ENCODE peak calls at places on chromosome 21, in seven cellular contexts. K is uterus, B is fibroblast of pulmonary artery, A is neural progenitor cell, T is mammary epithelial cell, N is AG04450, Z is lower lobe of right lung. O is an unnamed sample.

GRCh38 chr21:39602076-39602689 is 10.6 kb upstream of the B3GALT5 start:
- DNase-seq in B (no peak), K (no peak), T (no peak), N (no peak), Z (no peak), A (no peak), O (no peak)

GRCh38 chr21:16169102-16169511 is 439.3 kb downstream of the USP25 start:
- DNase-seq in A (no peak), N (no peak), Z (no peak), K (no peak), B (peak), T (no peak), O (no peak)

GRCh38 chr21:15276243-15276642 is 211.4 kb upstream of the NRIP1 start:
- DNase-seq in B (peak), A (no peak), Z (no peak), N (no peak), K (no peak), T (no peak), O (no peak)

GRCh38 chr21:29504751-29505321 is 206.1 kb downstream of the BACH1 start:
- DNase-seq in T (peak), A (no peak), N (peak), B (peak), Z (no peak), K (no peak), O (no peak)

GRCh38 chr21:25161571-25161970 is 445.7 kb downstream of the MRPL39 start:
- DNase-seq in B (no peak), K (no peak), T (no peak), Z (no peak), N (no peak), A (no peak), O (no peak)

GRCh38 chr21:46634966-46635323 is 529 bp upstream of the PRMT2 start:
- DNase-seq in T (peak), K (peak), A (peak), B (peak), Z (peak), N (peak), O (peak)

GRCh38 chr21:28235169-28235892 is 757.3 kb downstream of the LTN1 start:
- DNase-seq in N (no peak), Z (peak), T (no peak), A (no peak), K (no peak), B (peak), O (peak)

GRCh38 chr21:39430954-39431353 is 14.6 kb downstream of the LCA5L start:
- DNase-seq in Z (no peak), N (no peak), B (no peak), A (no peak), T (no peak), K (no peak), O (no peak)

GRCh38 chr21:15992171-15992570 is 262.4 kb downstream of the USP25 start:
- DNase-seq in K (no peak), N (no peak), A (no peak), B (no peak), Z (no peak), T (no peak), O (no peak)

GRCh38 chr21:46113497-46114176 is 15.7 kb downstream of the COL6A2 start:
- DNase-seq in K (no peak), A (no peak), Z (no peak), B (no peak), N (no peak), T (no peak), O (no peak)

GRCh38 chr21:38985423-38986378 is 180.0 kb downstream of the ETS2 start:
- DNase-seq in Z (peak), N (peak), K (peak), A (no peak), T (peak), B (peak), O (no peak)

GRCh38 chr21:15005391-15005790 is 59.4 kb downstream of the NRIP1 start:
- DNase-seq in K (peak), N (no peak), T (no peak), B (no peak), A (peak), Z (no peak), O (no peak)

GRCh38 chr21:29114765-29115164 is 15.7 kb upstream of the MAP3K7CL start:
- DNase-seq in K (no peak), Z (no peak), B (peak), N (peak), T (peak), A (peak), O (no peak)

GRCh38 chr21:36250423-36251075 is 69.4 kb upstream of the MORC3 start:
- DNase-seq in B (no peak), A (peak), K (no peak), T (no peak), Z (no peak), N (no peak), O (no peak)

GRCh38 chr21:17819878-17820232 is 699 bp upstream of the C21orf91 start:
- DNase-seq in T (no peak), N (peak), B (no peak), Z (no peak), K (no peak), A (no peak), O (peak)

GRCh38 chr21:18151046-18151445 is 93.6 kb upstream of the CHODL start:
- DNase-seq in K (no peak), B (no peak), N (no peak), A (no peak), T (no peak), Z (no peak), O (no peak)

GRCh38 chr21:39885119-39885848 is 18.0 kb downstream of the PCP4 start:
- DNase-seq in K (peak), N (no peak), T (no peak), B (no peak), Z (no peak), A (peak), O (no peak)

DNA sequence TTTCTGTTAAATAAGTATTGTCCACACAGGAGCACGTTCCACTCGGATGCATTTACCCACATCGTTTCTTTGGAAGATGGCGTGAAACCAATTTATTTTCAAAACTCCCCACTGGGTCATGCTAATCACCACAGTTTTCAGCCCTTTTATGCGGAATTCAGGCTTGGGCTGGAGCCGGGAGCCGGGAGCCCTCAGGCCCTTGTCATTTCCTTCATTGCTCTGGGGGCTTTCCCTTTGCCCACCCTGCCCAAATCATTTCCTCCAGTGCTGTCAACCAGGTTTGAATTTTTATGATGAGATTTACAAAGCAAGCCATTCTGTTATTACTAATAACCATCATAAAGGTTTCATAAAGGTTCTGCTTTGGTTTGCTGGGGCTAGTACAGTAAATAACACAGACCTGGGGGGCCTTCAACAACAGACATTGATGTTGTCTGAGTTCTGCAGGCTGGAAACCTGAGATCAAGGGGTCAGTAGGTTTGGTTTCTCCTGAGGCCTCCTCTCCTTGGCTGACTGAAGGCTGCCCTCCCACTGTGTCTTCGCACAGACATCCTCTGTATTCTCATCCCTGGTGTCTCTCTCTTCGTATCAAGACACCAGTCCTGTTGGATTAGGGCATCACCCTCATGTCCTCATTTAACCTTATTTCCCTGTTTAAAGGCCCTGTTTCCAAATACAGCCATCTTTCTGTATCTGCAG is 37.1 kb downstream of the HUNK start:
- DNase-seq in T (no peak), Z (no peak), B (no peak), K (no peak), N (no peak), A (peak), O (no peak)
- TF ChIP-seq CTCF in T (no peak), Z (no peak), B (no peak), K (no peak), N (no peak), A (no peak), O (no peak)

GRCh38 chr21:44954281-44954771 is 14.5 kb downstream of the SLX9 start:
- DNase-seq in B (no peak), A (no peak), N (no peak), K (no peak), Z (peak), T (no peak), O (no peak)

GRCh38 chr21:44952929-44953627 is 13.2 kb downstream of the SLX9 start:
- DNase-seq in B (no peak), N (no peak), T (no peak), Z (peak), A (no peak), K (no peak), O (no peak)

GRCh38 chr21:44955141-44955802 is 15.4 kb downstream of the SLX9 start:
- DNase-seq in T (no peak), K (no peak), A (no peak), Z (peak), B (no peak), N (no peak), O (no peak)

GRCh38 chr21:44952116-44952928 is 12.5 kb downstream of the SLX9 start:
- DNase-seq in N (no peak), K (no peak), B (no peak), Z (peak), A (no peak), T (no peak), O (no peak)

GRCh38 chr21:44953628-44954021 is 13.8 kb downstream of the SLX9 start:
- DNase-seq in T (no peak), Z (peak), K (no peak), B (no peak), A (no peak), N (no peak), O (no peak)
- TF ChIP-seq CTCF in T (no peak), Z (no peak), K (no peak), B (no peak), A (no peak), N (no peak), O (no peak)

GRCh38 chr21:42534361-42534900 is 20.8 kb downstream of the SLC37A1 start:
- DNase-seq in K (no peak), Z (peak), A (no peak), T (no peak), N (no peak), B (no peak), O (peak)
- TF ChIP-seq CTCF in K (no peak), Z (no peak), A (no peak), T (no peak), N (no peak), B (no peak), O (no peak)

DNA sequence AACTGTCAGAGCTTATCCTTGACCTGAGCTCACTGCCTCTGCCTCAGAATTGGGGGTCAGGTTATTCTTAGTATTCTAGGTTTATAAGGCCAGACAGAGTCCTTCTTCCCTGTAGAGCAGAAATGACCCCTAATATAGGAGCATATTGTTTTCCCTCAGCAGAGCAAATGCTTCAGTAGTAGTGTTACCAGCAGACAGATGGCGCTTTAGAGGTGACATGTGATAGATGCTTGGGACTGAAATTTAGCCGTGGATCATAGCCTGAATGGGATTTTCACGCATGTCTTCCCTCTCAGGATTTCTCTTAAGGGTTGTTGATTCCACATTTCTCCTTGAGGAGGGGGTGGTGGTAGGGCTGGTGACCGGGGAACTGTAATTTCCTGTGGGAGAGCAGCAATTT is 24.5 kb downstream of the ADARB1 start:
- DNase-seq in B (peak), A (peak), T (no peak), Z (no peak), N (no peak), K (no peak), O (no peak)
- TF ChIP-seq CTCF in B (peak), A (peak), T (peak), Z (peak), N (peak), K (no peak), O (peak)

GRCh38 chr21:44376606-44377005 is 23.2 kb downstream of the TRPM2 start:
- DNase-seq in K (no peak), Z (no peak), B (no peak), A (no peak), T (no peak), N (no peak), O (no peak)

GRCh38 chr21:44377201-44377921 is 23.9 kb downstream of the TRPM2 start:
- DNase-seq in K (no peak), N (no peak), T (peak), Z (no peak), B (no peak), A (peak), O (no peak)

GRCh38 chr21:44375686-44376320 is 22.4 kb downstream of the TRPM2 start:
- DNase-seq in K (no peak), N (no peak), A (no peak), T (no peak), B (no peak), Z (no peak), O (peak)

GRCh38 chr21:44374601-44375280 is 21.3 kb downstream of the TRPM2 start:
- DNase-seq in Z (no peak), B (no peak), N (no peak), A (no peak), K (no peak), T (no peak), O (no peak)

GRCh38 chr21:44375281-44375651 is 21.8 kb downstream of the TRPM2 start:
- DNase-seq in T (no peak), N (no peak), K (no peak), A (no peak), Z (peak), B (no peak), O (peak)
- TF ChIP-seq CTCF in T (no peak), N (no peak), K (no peak), A (no peak), Z (no peak), B (no peak), O (no peak)

DNA sequence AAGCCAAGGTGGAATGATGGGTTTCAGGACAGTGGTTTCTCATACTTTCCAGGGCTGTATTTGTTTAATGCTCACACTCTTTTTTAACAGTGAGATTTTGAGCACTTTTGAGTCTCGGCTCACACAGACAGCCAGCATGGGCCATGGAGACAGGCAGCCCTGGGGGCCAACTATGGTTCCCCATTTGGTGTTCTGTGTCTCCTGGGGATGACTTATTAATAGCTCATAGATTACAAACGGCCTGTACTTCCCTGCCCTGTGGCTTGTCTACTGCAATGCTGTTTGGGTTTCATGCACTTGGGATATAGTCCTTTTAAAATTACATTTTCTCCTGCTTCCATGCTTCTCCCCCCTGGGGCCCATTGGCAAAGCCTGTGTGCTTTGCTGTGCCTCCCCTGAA is 178.3 kb downstream of the KCNJ6 start:
- DNase-seq in Z (no peak), B (no peak), N (no peak), K (no peak), A (no peak), T (no peak), O (no peak)
- TF ChIP-seq CTCF in Z (no peak), B (no peak), N (no peak), K (no peak), A (no peak), T (no peak), O (no peak)